ENCODE peak calls at places on chromosome 9, in five cellular contexts. L is CD8-positive, alpha-beta T cell; D is PC-3; G is cardiac muscle cell; Q is CD4-positive, alpha-beta memory T cell. O is an unnamed sample.

GRCh38 chr9:135240222-135240621 is 152.8 kb downstream of the OLFM1 start:
- DNase-seq in L (no peak), D (no peak), G (no peak), Q (no peak), O (no peak)

GRCh38 chr9:99137225-99137624 is 32.3 kb downstream of the TGFBR1 start:
- DNase-seq in L (no peak), D (no peak), G (no peak), Q (no peak), O (no peak)

GRCh38 chr9:3447143-3447542 is 78.7 kb downstream of the RFX3 start:
- DNase-seq in L (no peak), D (no peak), G (no peak), Q (no peak), O (no peak)

GRCh38 chr9:73199886-73200285 is 48.2 kb downstream of the ANXA1 start:
- DNase-seq in L (no peak), D (peak), G (peak), Q (no peak), O (no peak)

GRCh38 chr9:137454506-137455360 is 4.4 kb downstream of the NSMF start:
- DNase-seq in L (no peak), D (no peak), G (peak), Q (no peak), O (no peak)

GRCh38 chr9:129886226-129887174 is 51.2 kb downstream of the USP20 start:
- DNase-seq in L (peak), D (no peak), G (no peak), Q (peak), O (peak)

GRCh38 chr9:119117409-119117808 is 251.8 kb downstream of the BRINP1 start:
- DNase-seq in L (no peak), D (no peak), G (no peak), Q (no peak), O (no peak)

GRCh38 chr9:90095682-90096081 is 490.9 kb downstream of the GADD45G start:
- DNase-seq in L (no peak), D (no peak), G (peak), Q (no peak), O (no peak)

GRCh38 chr9:89635007-89635742 is 30.4 kb downstream of the GADD45G start:
- DNase-seq in L (no peak), D (peak), G (no peak), Q (no peak), O (no peak)